ENCODE peak calls at places on chromosomes 13 and 19, in six cellular contexts. S is A549, N is upper lobe of left lung, T is SK-N-SH, D is sigmoid colon, Z is K562. K is an unnamed sample.

GRCh38 chr13:40789275-40790231 is at the start of gene SLC25A15:
- DNase-seq in S (peak; percentile 82), T (peak; percentile 97), Z (peak; percentile 80), N (peak; percentile 96), D (peak; percentile 80), K (peak; percentile 84)

GRCh38 chr13:77729502-77730221 is 32.2 kb downstream of the SLAIN1 start:
- DNase-seq in S (no peak), Z (no peak), D (no peak), N (no peak), T (no peak), K (no peak)

GRCh38 chr19:35935911-35936737 is at the start of gene LRFN3:
- DNase-seq in Z (peak; percentile 75), N (peak; percentile 93), D (peak; percentile 87), T (peak; percentile 94), S (peak; percentile 88), K (peak; percentile 77)

GRCh38 chr19:32570081-32570785 is 10.8 kb upstream of the PDCD5 start:
- DNase-seq in D (peak; percentile 69), T (peak; percentile 75), S (peak; percentile 85), Z (peak; percentile 36), N (no peak), K (peak; percentile 38)

GRCh38 chr13:25901460-25902376 is 150.1 kb downstream of the SHISA2 start:
- DNase-seq in Z (no peak), S (peak; percentile 2), N (no peak), D (no peak), T (peak; percentile 51), K (no peak)

GRCh38 chr19:3942790-3943409 is 10.0 kb downstream of the NMRK2 start:
- DNase-seq in S (peak; percentile 26), T (no peak), D (no peak), N (no peak), Z (no peak), K (no peak)

GRCh38 chr13:36345438-36346221 is 564 bp downstream of the SPART start:
- DNase-seq in Z (peak; percentile 11), N (peak; percentile 51), S (peak; percentile 69), T (no peak), D (peak; percentile 92), K (peak; percentile 75)

GRCh38 chr19:6014551-6015135 is 36.7 kb upstream of the RANBP3 start:
- DNase-seq in T (peak; percentile 20), S (no peak), N (no peak), Z (no peak), D (peak; percentile 26), K (no peak)

GRCh38 chr13:100707818-100708740 is 33.5 kb upstream of the TMTC4 start:
- DNase-seq in Z (no peak), D (no peak), T (no peak), S (no peak), N (no peak), K (no peak)

GRCh38 chr19:30288957-30289735 is 83.0 kb upstream of the ZNF536 start:
- DNase-seq in Z (no peak), N (no peak), S (no peak), T (no peak), D (no peak), K (no peak)

GRCh38 chr13:41562083-41562482 is 104.7 kb downstream of the RGCC start:
- DNase-seq in Z (no peak), D (peak; percentile 87), S (no peak), N (peak; percentile 94), T (no peak), K (peak; percentile 91)

GRCh38 chr19:38394488-38394887 is 6.0 kb downstream of the SPRED3 start:
- DNase-seq in N (peak; percentile 87), S (no peak), T (no peak), D (no peak), Z (no peak), K (no peak)

GRCh38 chr13:33111414-33112110 is 95.3 kb downstream of the KL start:
- DNase-seq in N (no peak), Z (no peak), D (peak; percentile 74), T (no peak), S (no peak), K (no peak)

GRCh38 chr13:33109801-33110200 is 93.6 kb downstream of the KL start:
- DNase-seq in Z (peak; percentile 7), T (no peak), S (peak; percentile 15), N (no peak), D (no peak), K (no peak)

GRCh38 chr13:33110386-33110712 is 94.1 kb downstream of the KL start:
- DNase-seq in N (no peak), S (no peak), Z (no peak), D (no peak), T (no peak), K (no peak)

GRCh38 chr13:33109319-33109718 is 93.1 kb downstream of the KL start:
- DNase-seq in S (no peak), D (no peak), Z (no peak), N (no peak), T (no peak), K (no peak)

DNA sequence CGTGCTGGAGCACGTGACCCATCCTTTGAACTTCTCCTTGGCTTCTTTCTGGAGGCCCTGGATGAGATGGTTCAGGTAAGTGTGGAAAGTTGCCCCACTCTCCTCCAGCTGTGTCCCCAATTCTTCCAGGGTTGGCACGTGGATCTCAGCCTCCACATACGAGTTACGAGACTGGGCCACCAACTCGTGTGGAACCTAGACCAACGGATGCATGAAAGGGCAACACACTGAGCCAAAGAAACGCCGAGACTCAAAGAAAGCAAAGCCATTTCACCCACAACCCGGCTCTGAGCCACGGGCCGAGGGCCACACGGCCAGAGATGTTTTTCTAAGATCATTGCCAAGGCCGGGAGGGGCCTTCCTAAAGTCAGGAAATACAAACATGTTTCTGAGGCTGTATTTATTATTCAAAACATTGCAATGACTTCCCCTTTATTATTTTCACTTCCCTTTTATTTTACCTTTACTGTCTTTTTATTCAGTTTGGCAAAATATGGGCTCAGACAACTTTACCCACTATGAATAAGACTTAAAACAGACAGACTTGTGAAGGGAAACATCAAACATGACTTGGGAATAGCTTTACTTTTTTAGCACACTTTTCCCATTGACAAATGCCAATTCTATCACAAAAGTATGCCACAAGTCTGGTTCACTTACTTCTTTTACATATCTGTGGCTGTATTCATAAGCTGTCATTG is 94.6 kb downstream of the KL start:
- DNase-seq in Z (no peak), N (peak; percentile 31), S (no peak), T (no peak), D (no peak), K (no peak)
- TF ChIP-seq EP300 in Z (no peak), N (no peak), S (no peak), T (no peak), D (no peak), K (no peak)

GRCh38 chr13:52600666-52601065 is 41.6 kb upstream of the HNRNPA1L2 start:
- DNase-seq in Z (no peak), S (no peak), N (no peak), D (no peak), T (no peak), K (no peak)
- H3K4me3 ChIP-seq in Z (no peak overlapping the region), S (no peak overlapping the region), N (peak overlapping the region; percentile 71), D (peak overlapping the region; percentile 65), T (peak overlapping the region; percentile 50), K (peak overlapping the region; percentile 74)

DNA sequence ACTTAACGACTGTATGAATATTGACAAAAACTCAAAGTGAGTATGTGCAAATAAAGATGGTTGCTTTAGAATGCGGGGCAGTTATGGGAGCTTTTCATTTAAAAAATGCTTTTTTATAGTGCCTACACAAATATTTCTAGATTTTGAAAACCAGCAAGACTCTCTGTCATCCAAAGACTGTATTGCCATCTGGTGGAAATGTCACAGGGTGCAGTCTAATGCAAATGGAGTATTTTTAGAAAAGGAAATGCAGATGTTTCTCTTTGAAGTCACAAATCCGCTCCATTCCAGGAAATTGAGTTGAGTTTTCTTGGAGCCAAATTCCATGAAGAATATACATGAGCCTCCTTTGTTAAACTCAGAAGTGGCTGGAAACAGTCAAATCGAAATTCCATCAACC is 2.3 kb upstream of the C1QTNF9B start:
- DNase-seq in S (peak; percentile 4), T (peak; percentile 36), Z (no peak), N (no peak), D (no peak), K (peak; percentile 32)
- TF ChIP-seq CTCF in S (peak; percentile 43), T (peak; percentile 49), Z (peak; percentile 49), N (peak; percentile 55), D (no peak), K (no peak)

GRCh38 chr19:12790628-12791344 is 500 bp upstream of the JUNB start:
- DNase-seq in Z (no peak), N (no peak), D (no peak), S (no peak), T (no peak), K (peak; percentile 56)

GRCh38 chr19:12792048-12792852 is 964 bp downstream of the JUNB start:
- DNase-seq in S (peak; percentile 60), Z (peak; percentile 61), T (peak; percentile 41), D (peak; percentile 89), N (peak; percentile 95), K (peak; percentile 76)

GRCh38 chr19:12789904-12790619 is 1.2 kb upstream of the JUNB start:
- DNase-seq in T (peak; percentile 92), N (peak; percentile 98), Z (peak; percentile 88), S (peak; percentile 94), D (peak; percentile 99), K (peak; percentile 98)

GRCh38 chr19:12792853-12793289 is 1.6 kb downstream of the JUNB start:
- DNase-seq in N (peak; percentile 89), T (no peak), D (no peak), S (no peak), Z (no peak), K (peak; percentile 25)

GRCh38 chr19:12791345-12792047 is at the start of gene JUNB:
- DNase-seq in T (peak; percentile 91), S (peak; percentile 95), Z (peak; percentile 82), D (peak; percentile 99), N (peak; percentile 99), K (peak; percentile 98)
- TF ChIP-seq EP300 in T (peak; percentile 39), S (no peak), Z (peak; percentile 23), D (peak; percentile 98), N (peak; percentile 98), K (peak; percentile 99)

GRCh38 chr13:21022694-21023325 is 38.6 kb downstream of the LATS2 start:
- DNase-seq in S (no peak), T (peak; percentile 47), N (no peak), D (peak; percentile 62), Z (peak; percentile 12), K (peak; percentile 32)
- H3K4me3 ChIP-seq in S (no peak overlapping the region), T (no peak overlapping the region), N (no peak overlapping the region), D (no peak overlapping the region), Z (no peak overlapping the region), K (no peak overlapping the region)